ENCODE peak calls at places on chromosomes 4 and X, in five cellular contexts. C is lung, X is mesothelial cell of epicardium, N is bronchial epithelial cell, P is body of pancreas. M is an unnamed sample.

GRCh38 chrX:66150188-66150587 is 13.9 kb upstream of the HEPH start:
- DNase-seq in C (no peak), N (peak; percentile 10), X (no peak), P (no peak), M (no peak)

GRCh38 chr4:103137446-103137827 is 37.8 kb upstream of the BDH2 start:
- DNase-seq in P (no peak), C (no peak), N (peak; percentile 84), X (no peak), M (no peak)

GRCh38 chr4:94621491-94622080 is 136.2 kb upstream of the BMPR1B start:
- DNase-seq in N (peak; percentile 58), C (no peak), P (peak; percentile 19), X (no peak), M (no peak)

GRCh38 chrX:65871671-65872311 is 168.1 kb downstream of the VSIG4 start:
- DNase-seq in P (no peak), X (no peak), N (peak; percentile 87), C (no peak), M (no peak)

GRCh38 chrX:48472851-48473717 is 2.9 kb upstream of the FTSJ1 start:
- DNase-seq in C (no peak), N (no peak), X (no peak), P (peak; percentile 52), M (no peak)

GRCh38 chr4:72558655-72559054 is 10.4 kb downstream of the ADAMTS3 start:
- DNase-seq in C (no peak), N (peak; percentile 9), X (no peak), P (no peak), M (no peak)

GRCh38 chrX:132648870-132649269 is 160.0 kb upstream of the MBNL3 start:
- DNase-seq in N (no peak), P (no peak), X (no peak), C (no peak), M (no peak)

GRCh38 chrX:132815643-132816042 is 142.8 kb downstream of the HS6ST2 start:
- DNase-seq in X (no peak), P (no peak), C (no peak), N (no peak), M (no peak)

GRCh38 chrX:14673764-14674163 is 144.4 kb downstream of the GLRA2 start:
- DNase-seq in C (no peak), N (peak; percentile 91), X (no peak), P (peak; percentile 39), M (peak; percentile 12)

GRCh38 chr4:94332983-94333590 is 9.5 kb downstream of the HPGDS start:
- DNase-seq in P (no peak), N (no peak), C (no peak), X (no peak), M (no peak)

GRCh38 chrX:32010948-32011347 is 939.1 kb upstream of the FTHL17 start:
- DNase-seq in X (no peak), P (no peak), N (no peak), C (no peak), M (no peak)

GRCh38 chr4:82965763-82966162 is 44.9 kb downstream of the LIN54 start:
- DNase-seq in N (no peak), X (no peak), C (no peak), P (no peak), M (no peak)

GRCh38 chr4:35300996-35301774 is 943.1 kb downstream of the ARAP2 start:
- DNase-seq in X (no peak), C (no peak), N (no peak), P (no peak), M (no peak)

GRCh38 chr4:68141852-68142251 is 12.2 kb upstream of the TMPRSS11F start:
- DNase-seq in N (no peak), C (no peak), P (no peak), X (no peak), M (no peak)

GRCh38 chrX:47707031-47707780 is 48.2 kb upstream of the UXT start:
- DNase-seq in P (no peak), C (no peak), X (no peak), N (no peak), M (no peak)

GRCh38 chrX:149909324-149910177 is 19.8 kb upstream of the HSFX4 start:
- DNase-seq in P (no peak), X (no peak), C (no peak), N (peak; percentile 30), M (no peak)

DNA sequence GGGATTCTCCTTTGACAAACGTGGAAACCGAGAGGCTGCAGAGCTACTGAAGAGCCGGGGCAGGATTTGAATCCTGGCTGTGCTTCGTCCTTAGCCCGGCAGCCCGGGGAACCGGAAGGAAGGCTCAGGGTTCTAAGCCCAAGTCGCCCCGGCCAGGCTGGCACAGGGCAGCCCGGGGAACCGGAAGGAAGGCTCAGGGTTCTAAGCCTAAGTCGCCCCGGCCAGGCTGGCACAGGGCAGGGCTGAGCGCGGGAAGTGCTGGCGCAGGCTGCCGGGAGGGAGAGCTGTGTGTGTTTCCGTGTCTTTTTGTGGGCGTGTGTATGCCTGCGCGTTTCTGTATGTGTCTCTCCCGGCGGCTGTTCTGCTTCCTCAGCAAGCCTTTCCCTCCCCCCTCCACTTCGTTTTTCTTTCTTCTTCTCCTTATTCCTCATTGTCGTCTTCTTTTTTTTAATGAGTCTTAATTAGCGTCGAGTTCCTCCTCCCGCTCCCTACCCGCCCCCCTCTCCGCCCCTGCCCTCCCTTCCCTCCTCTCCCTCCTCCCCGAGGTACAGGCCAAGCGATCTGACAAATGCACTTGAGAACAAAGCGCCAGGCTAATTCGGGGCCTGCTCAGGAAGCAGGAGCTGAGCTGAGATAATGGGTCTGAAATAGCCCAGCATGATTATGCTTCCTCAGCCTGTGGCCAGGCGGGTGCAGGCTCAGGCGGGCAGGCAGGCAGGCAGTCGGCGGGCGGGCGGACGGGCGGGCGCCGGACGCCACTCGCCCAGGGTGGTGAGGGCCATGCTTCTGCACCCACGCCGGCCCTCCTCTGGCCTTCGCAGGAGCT is 65.9 kb downstream of the EFNB1 start:
- DNase-seq in P (peak; percentile 56), X (no peak), N (peak; percentile 62), C (peak; percentile 42), M (no peak)
- TF ChIP-seq CTCF in P (no peak), X (no peak), N (peak; percentile 10), C (no peak), M (no peak)

GRCh38 chr4:37503231-37503630 is 182.9 kb downstream of the RELL1 start:
- DNase-seq in C (no peak), X (no peak), P (no peak), N (no peak), M (no peak)
- TF ChIP-seq CTCF in C (no peak), X (no peak), P (no peak), N (no peak), M (no peak)

GRCh38 chr4:797066-797465 is 28.9 kb downstream of the CPLX1 start:
- DNase-seq in X (no peak), C (no peak), N (no peak), P (peak; percentile 36), M (no peak)
- TF ChIP-seq CTCF in X (no peak), C (no peak), N (no peak), P (no peak), M (no peak)

DNA sequence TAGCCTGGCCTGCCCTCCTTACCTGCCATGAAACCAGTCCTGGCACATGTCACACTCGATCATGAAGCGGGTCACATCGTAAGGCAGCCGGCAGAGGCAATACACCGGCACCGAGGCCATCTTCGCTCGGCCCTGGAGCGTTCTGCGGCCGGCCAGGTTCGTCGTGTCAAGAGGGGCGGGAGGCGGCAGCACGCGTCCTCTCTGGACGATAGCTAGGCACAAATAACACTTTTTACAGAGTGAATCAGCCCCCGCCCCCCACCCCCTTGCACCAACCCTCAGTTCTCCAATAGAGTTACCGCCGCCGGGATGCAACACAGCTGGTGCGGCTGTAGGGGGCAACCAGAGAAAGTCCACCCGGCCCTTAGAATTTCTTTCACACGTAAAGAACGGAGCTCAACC is 1.7 kb downstream of the PHF8 start:
- DNase-seq in P (peak; percentile 38), C (peak; percentile 32), N (peak; percentile 15), X (no peak), M (peak; percentile 14)
- TF ChIP-seq CTCF in P (no peak), C (no peak), N (peak; percentile 16), X (no peak), M (no peak)

DNA sequence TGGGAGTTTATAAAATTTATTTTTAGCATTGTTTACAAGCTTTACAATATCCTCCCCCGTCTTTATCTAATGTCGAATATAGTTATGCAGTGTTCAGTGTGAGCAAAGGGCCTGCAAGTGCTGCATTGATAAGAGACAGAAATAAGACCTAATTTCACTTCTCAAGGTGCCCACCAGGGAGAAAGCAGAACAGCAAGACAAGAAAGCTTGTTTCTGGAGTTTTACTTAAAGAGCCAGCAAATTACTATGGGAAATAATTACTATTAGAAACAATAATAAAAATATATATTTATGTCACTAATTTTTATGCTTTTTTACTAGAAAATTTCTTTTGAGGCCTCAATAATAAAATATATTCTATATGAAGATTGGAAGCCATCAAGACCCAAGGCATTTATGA is 2677.7 kb downstream of the ARAP2 start:
- DNase-seq in N (no peak), P (no peak), C (no peak), X (no peak), M (no peak)
- TF ChIP-seq CTCF in N (no peak), P (no peak), C (no peak), X (no peak), M (no peak)

GRCh38 chrX:49878834-49879655 is at the start of gene USP27X:
- DNase-seq in X (peak; percentile 56), C (peak; percentile 80), N (peak; percentile 77), P (peak; percentile 78), M (peak; percentile 72)
- TF ChIP-seq CTCF in X (peak; percentile 79), C (no peak), N (peak; percentile 55), P (peak; percentile 44), M (no peak)

DNA sequence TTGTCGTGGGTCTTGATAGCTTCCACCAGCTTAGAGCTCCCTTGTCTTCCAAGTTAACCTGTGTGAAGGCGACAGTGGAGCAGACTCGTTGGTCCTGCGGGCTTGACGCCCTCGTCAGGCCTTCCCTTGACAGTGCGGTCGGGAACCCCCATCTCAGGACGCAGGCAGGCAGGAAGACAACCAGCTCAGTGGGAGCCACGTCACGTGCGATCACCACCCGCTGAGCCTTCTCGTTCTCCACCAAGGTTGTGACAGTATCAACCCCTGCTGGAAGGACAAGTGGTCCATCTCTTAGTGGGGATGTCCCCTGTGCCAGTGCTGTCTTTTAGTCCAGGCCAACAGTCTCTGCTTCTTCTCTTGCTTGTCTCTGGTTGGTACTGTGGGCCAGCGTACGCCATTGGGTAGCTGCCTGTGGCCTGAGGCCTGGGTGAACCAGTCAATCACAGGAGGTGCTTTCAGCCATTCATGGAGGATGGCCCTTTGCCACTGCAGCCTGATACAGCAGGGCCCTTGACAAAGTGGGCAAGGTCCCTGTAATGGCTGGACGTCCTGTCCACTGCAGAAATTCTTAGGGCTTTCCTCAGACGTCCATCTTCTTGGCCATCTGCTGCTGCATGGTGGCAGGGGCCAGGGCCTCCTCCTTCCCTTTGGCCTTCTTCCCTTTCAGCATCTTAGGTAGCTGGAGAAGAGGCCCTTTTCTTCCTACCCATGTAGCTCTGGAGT is 31.4 kb downstream of the RGS12 start:
- DNase-seq in P (peak; percentile 8), N (no peak), X (no peak), C (no peak), M (no peak)
- TF ChIP-seq CTCF in P (no peak), N (no peak), X (no peak), C (no peak), M (no peak)

M was measured in activated B cell treated with CpG ODN at 0.5 μM for 24 hours.